ENCODE peak calls at places on chromosomes 1 and 21, in four cellular contexts. One of them, this sample, is unnamed. For H3K4me1, the result is how much of the 10 kb centered on the place peaks cover.

GRCh38 chr1:89640440-89640839 is 7.5 kb downstream of the LRRC8C start:
- DNase-seq in heart right ventricle: no peak
- DNase-seq in heart left ventricle: no peak
- DNase-seq in body of pancreas: no peak
- DNase-seq in this sample: no peak

GRCh38 chr1:23169727-23170335 is 1.2 kb upstream of the LUZP1 start:
- DNase-seq in heart right ventricle: peak
- DNase-seq in heart left ventricle: peak
- DNase-seq in body of pancreas: peak
- DNase-seq in this sample: no peak

GRCh38 chr1:88802404-88802803 is 89.0 kb downstream of the GTF2B start:
- DNase-seq in heart right ventricle: no peak
- DNase-seq in heart left ventricle: no peak
- DNase-seq in body of pancreas: no peak
- DNase-seq in this sample: no peak

GRCh38 chr1:45543599-45544417 is 6.8 kb upstream of the AKR1A1 start:
- DNase-seq in heart right ventricle: peak
- DNase-seq in heart left ventricle: peak
- DNase-seq in body of pancreas: peak
- DNase-seq in this sample: no peak

GRCh38 chr1:222068937-222069336 is 327.0 kb upstream of the DUSP10 start:
- DNase-seq in heart right ventricle: no peak
- DNase-seq in heart left ventricle: no peak
- DNase-seq in body of pancreas: no peak
- DNase-seq in this sample: no peak

GRCh38 chr1:119962296-119962968 is 66.1 kb upstream of the ADAM30 start:
- DNase-seq in heart right ventricle: no peak
- DNase-seq in heart left ventricle: peak
- DNase-seq in body of pancreas: no peak
- DNase-seq in this sample: no peak

GRCh38 chr1:183739640-183740385 is 65.1 kb upstream of the RGL1 start:
- DNase-seq in heart right ventricle: no peak
- DNase-seq in heart left ventricle: peak
- DNase-seq in body of pancreas: peak
- DNase-seq in this sample: no peak

GRCh38 chr1:94757931-94758330 is 62.2 kb upstream of the SLC44A3 start:
- DNase-seq in heart right ventricle: peak
- DNase-seq in heart left ventricle: peak
- DNase-seq in body of pancreas: peak
- DNase-seq in this sample: peak

GRCh38 chr21:27371688-27372331 is 404.9 kb upstream of the ADAMTS5 start:
- DNase-seq in heart right ventricle: no peak
- DNase-seq in heart left ventricle: no peak
- DNase-seq in body of pancreas: no peak
- DNase-seq in this sample: no peak

GRCh38 chr1:32307313-32307712 is 15.4 kb downstream of the HDAC1 start:
- DNase-seq in heart right ventricle: no peak
- DNase-seq in heart left ventricle: no peak
- DNase-seq in body of pancreas: no peak
- DNase-seq in this sample: no peak

GRCh38 chr1:156122519-156123355 is 8.2 kb downstream of the LMNA start:
- DNase-seq in heart right ventricle: peak
- DNase-seq in heart left ventricle: peak
- DNase-seq in body of pancreas: peak
- DNase-seq in this sample: no peak

GRCh38 chr1:234541281-234541975 is 62.4 kb upstream of the TARBP1 start:
- DNase-seq in heart right ventricle: no peak
- DNase-seq in heart left ventricle: no peak
- DNase-seq in body of pancreas: no peak
- DNase-seq in this sample: no peak

GRCh38 chr21:28126521-28127317 is 866.0 kb downstream of the LTN1 start:
- DNase-seq in heart right ventricle: no peak
- DNase-seq in heart left ventricle: no peak
- DNase-seq in body of pancreas: no peak
- DNase-seq in this sample: no peak

GRCh38 chr1:206960676-206961386 is 9.4 kb downstream of the FCAMR start:
- DNase-seq in heart right ventricle: no peak
- DNase-seq in heart left ventricle: no peak
- DNase-seq in body of pancreas: no peak
- DNase-seq in this sample: no peak

GRCh38 chr1:226738421-226738994 is 574 bp downstream of the ITPKB start:
- DNase-seq in heart right ventricle: peak
- DNase-seq in heart left ventricle: peak
- DNase-seq in body of pancreas: peak
- DNase-seq in this sample: no peak

GRCh38 chr1:236150291-236150940 is 8.1 kb downstream of the GPR137B start:
- DNase-seq in heart right ventricle: no peak
- DNase-seq in heart left ventricle: no peak
- DNase-seq in body of pancreas: no peak
- DNase-seq in this sample: no peak

GRCh38 chr21:17585875-17586450 is 26.7 kb downstream of the BTG3 start:
- DNase-seq in heart right ventricle: no peak
- DNase-seq in heart left ventricle: no peak
- DNase-seq in body of pancreas: peak
- DNase-seq in this sample: no peak

GRCh38 chr21:38756746-38757145 is 49.0 kb upstream of the ETS2 start:
- DNase-seq in heart right ventricle: no peak
- DNase-seq in heart left ventricle: no peak
- DNase-seq in body of pancreas: no peak
- DNase-seq in this sample: no peak

GRCh38 chr1:60350531-60350930 is 277.0 kb upstream of the C1orf87 start:
- DNase-seq in heart right ventricle: no peak
- DNase-seq in heart left ventricle: no peak
- DNase-seq in body of pancreas: no peak
- DNase-seq in this sample: no peak

GRCh38 chr21:35256468-35256988 is 207.4 kb upstream of the RUNX1 start:
- DNase-seq in heart right ventricle: peak
- DNase-seq in heart left ventricle: peak
- DNase-seq in body of pancreas: peak
- DNase-seq in this sample: peak

GRCh38 chr21:44927587-44928461 is 7.1 kb upstream of the ITGB2 start:
- DNase-seq in heart right ventricle: peak
- DNase-seq in heart left ventricle: peak
- DNase-seq in body of pancreas: peak
- DNase-seq in this sample: no peak

GRCh38 chr1:15696956-15697521 is 12.9 kb downstream of the PLEKHM2 start:
- DNase-seq in heart right ventricle: no peak
- DNase-seq in heart left ventricle: no peak
- DNase-seq in body of pancreas: peak
- DNase-seq in this sample: no peak

GRCh38 chr1:155859881-155860841 is 794 bp downstream of the SYT11 start:
- DNase-seq in heart right ventricle: peak
- DNase-seq in heart left ventricle: peak
- DNase-seq in body of pancreas: peak
- DNase-seq in this sample: no peak

GRCh38 chr1:111989531-111990025 is at the start of gene KCND3:
- DNase-seq in heart right ventricle: peak
- DNase-seq in heart left ventricle: peak
- DNase-seq in body of pancreas: peak
- DNase-seq in this sample: no peak

GRCh38 chr1:6224733-6225132 is 11.0 kb downstream of the ICMT start:
- DNase-seq in heart right ventricle: no peak
- DNase-seq in heart left ventricle: no peak
- DNase-seq in body of pancreas: no peak
- DNase-seq in this sample: no peak

GRCh38 chr1:54394104-54394503 is 12.1 kb downstream of the SSBP3 start:
- DNase-seq in heart right ventricle: no peak
- DNase-seq in heart left ventricle: no peak
- DNase-seq in body of pancreas: no peak
- DNase-seq in this sample: no peak

GRCh38 chr1:244239261-244239770 is 188.2 kb downstream of the ZBTB18 start:
- DNase-seq in heart right ventricle: no peak
- DNase-seq in heart left ventricle: no peak
- DNase-seq in body of pancreas: no peak
- DNase-seq in this sample: no peak

GRCh38 chr1:164064501-164064900 is 494.5 kb upstream of the PBX1 start:
- DNase-seq in heart right ventricle: no peak
- DNase-seq in heart left ventricle: no peak
- DNase-seq in body of pancreas: no peak
- DNase-seq in this sample: no peak
- TF ChIP-seq CTCF in heart right ventricle: no peak
- TF ChIP-seq CTCF in heart left ventricle: no peak
- TF ChIP-seq CTCF in body of pancreas: no peak
- TF ChIP-seq CTCF in this sample: no peak

GRCh38 chr1:12185036-12185435 is 18.2 kb downstream of the TNFRSF1B start:
- DNase-seq in heart right ventricle: no peak
- DNase-seq in heart left ventricle: no peak
- DNase-seq in body of pancreas: no peak
- DNase-seq in this sample: no peak
- H3K4me1 ChIP-seq in heart right ventricle: half or more
- H3K4me1 ChIP-seq in heart left ventricle: half or more
- H3K4me1 ChIP-seq in body of pancreas: under half
- H3K4me1 ChIP-seq in this sample: half or more

GRCh38 chr1:223531742-223532341 is 133.7 kb downstream of the CAPN8 start:
- DNase-seq in heart right ventricle: peak
- DNase-seq in heart left ventricle: peak
- DNase-seq in body of pancreas: peak
- DNase-seq in this sample: no peak
- TF ChIP-seq CTCF in heart right ventricle: peak
- TF ChIP-seq CTCF in heart left ventricle: peak
- TF ChIP-seq CTCF in body of pancreas: peak
- TF ChIP-seq CTCF in this sample: peak

GRCh38 chr1:208924958-208925357 is 658.6 kb upstream of the CAMK1G start:
- DNase-seq in heart right ventricle: no peak
- DNase-seq in heart left ventricle: no peak
- DNase-seq in body of pancreas: no peak
- DNase-seq in this sample: no peak
- H3K4me1 ChIP-seq in heart right ventricle: under half
- H3K4me1 ChIP-seq in heart left ventricle: under half
- H3K4me1 ChIP-seq in body of pancreas: under half
- H3K4me1 ChIP-seq in this sample: under half

GRCh38 chr1:20212099-20212684 is 25.9 kb upstream of the PLA2G2C start:
- DNase-seq in heart right ventricle: no peak
- DNase-seq in heart left ventricle: no peak
- DNase-seq in body of pancreas: no peak
- DNase-seq in this sample: no peak

GRCh38 chr1:20215716-20216115 is 29.4 kb upstream of the PLA2G2C start:
- DNase-seq in heart right ventricle: no peak
- DNase-seq in heart left ventricle: no peak
- DNase-seq in body of pancreas: no peak
- DNase-seq in this sample: no peak

GRCh38 chr1:20219991-20220390 is 33.7 kb upstream of the PLA2G2C start:
- DNase-seq in heart right ventricle: no peak
- DNase-seq in heart left ventricle: no peak
- DNase-seq in body of pancreas: no peak
- DNase-seq in this sample: no peak

GRCh38 chr1:20212685-20213331 is 26.5 kb upstream of the PLA2G2C start:
- DNase-seq in heart right ventricle: peak
- DNase-seq in heart left ventricle: peak
- DNase-seq in body of pancreas: peak
- DNase-seq in this sample: no peak

GRCh38 chr1:20216574-20216973 is 30.3 kb upstream of the PLA2G2C start:
- DNase-seq in heart right ventricle: no peak
- DNase-seq in heart left ventricle: no peak
- DNase-seq in body of pancreas: no peak
- DNase-seq in this sample: no peak
- TF ChIP-seq CTCF in heart right ventricle: peak
- TF ChIP-seq CTCF in heart left ventricle: peak
- TF ChIP-seq CTCF in body of pancreas: peak
- TF ChIP-seq CTCF in this sample: peak

GRCh38 chr1:2237773-2238172 is 9.7 kb downstream of the SKI start:
- DNase-seq in heart right ventricle: no peak
- DNase-seq in heart left ventricle: peak
- DNase-seq in body of pancreas: no peak
- DNase-seq in this sample: no peak
- H3K4me1 ChIP-seq in heart right ventricle: half or more
- H3K4me1 ChIP-seq in heart left ventricle: half or more
- H3K4me1 ChIP-seq in body of pancreas: half or more
- H3K4me1 ChIP-seq in this sample: half or more

DNA sequence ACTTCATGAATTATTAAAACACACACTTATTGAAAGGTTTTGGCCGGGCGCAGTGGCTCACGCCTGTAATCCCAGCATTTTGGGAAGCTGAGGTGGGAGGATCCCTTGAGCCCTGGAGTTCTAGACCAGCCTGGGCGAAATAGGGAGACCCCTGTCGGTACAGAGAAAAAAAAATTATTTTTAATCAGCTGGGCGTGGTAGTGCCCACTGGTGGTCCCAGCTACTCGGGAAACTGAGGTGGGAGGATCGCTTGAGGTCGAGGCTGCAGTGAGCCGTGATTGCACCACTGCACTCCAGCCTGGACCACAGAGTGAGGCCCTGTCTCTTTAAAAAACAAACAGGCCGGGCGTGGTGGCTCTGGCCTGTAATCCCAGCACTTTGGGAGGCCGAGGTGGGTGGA is 1.7 kb downstream of the GABPB2 start:
- DNase-seq in heart right ventricle: no peak
- DNase-seq in heart left ventricle: no peak
- DNase-seq in body of pancreas: no peak
- DNase-seq in this sample: no peak
- TF ChIP-seq CTCF in heart right ventricle: no peak
- TF ChIP-seq CTCF in heart left ventricle: no peak
- TF ChIP-seq CTCF in body of pancreas: no peak
- TF ChIP-seq CTCF in this sample: no peak

GRCh38 chr1:240426056-240426455 is 185.9 kb downstream of the GREM2 start:
- DNase-seq in heart right ventricle: no peak
- DNase-seq in heart left ventricle: no peak
- DNase-seq in body of pancreas: no peak
- DNase-seq in this sample: no peak
- H3K4me1 ChIP-seq in heart right ventricle: under half
- H3K4me1 ChIP-seq in heart left ventricle: under half
- H3K4me1 ChIP-seq in body of pancreas: under half
- H3K4me1 ChIP-seq in this sample: under half

This sample was measured in esophagus muscularis mucosa.